ENCODE peak calls at places on chromosomes 13 and 19, in nine cellular contexts. X, V, Q, C, G, I, W, M and H are unnamed samples.

GRCh38 chr19:57068921-57069697 is 50.7 kb upstream of the USP29 start:
- DNase-seq in X (no peak), V (no peak), Q (no peak), C (no peak), G (peak), I (no peak), W (no peak), M (no peak), H (no peak)

GRCh38 chr13:27053902-27054595 is 117.6 kb downstream of the USP12 start:
- DNase-seq in X (peak), V (no peak), Q (no peak), C (peak), G (no peak), I (no peak), W (no peak), M (no peak), H (no peak)

GRCh38 chr19:33806434-33806881 is 9.8 kb downstream of the KCTD15 start:
- DNase-seq in X (no peak), V (peak), Q (no peak), C (no peak), G (no peak), I (no peak), W (no peak), M (no peak), H (no peak)

GRCh38 chr13:29589234-29589633 is 6.3 kb downstream of the SLC7A1 start:
- DNase-seq in X (no peak), V (no peak), Q (no peak), C (no peak), G (no peak), I (no peak), W (no peak), M (no peak), H (no peak)

GRCh38 chr19:47109177-47109540 is 4.4 kb downstream of the ZC3H4 start:
- DNase-seq in X (no peak), V (no peak), Q (no peak), C (no peak), G (no peak), I (no peak), W (no peak), M (no peak), H (no peak)

GRCh38 chr19:45474941-45475516 is 7.2 kb downstream of the FOSB start:
- DNase-seq in X (peak), V (no peak), Q (no peak), C (no peak), G (no peak), I (no peak), W (no peak), M (no peak), H (peak)

GRCh38 chr19:18789883-18790565 is 1.1 kb downstream of the COMP start:
- DNase-seq in X (peak), V (no peak), Q (no peak), C (no peak), G (peak), I (no peak), W (no peak), M (no peak), H (no peak)

GRCh38 chr13:100644328-100644727 is 30.3 kb downstream of the TMTC4 start:
- DNase-seq in X (peak), V (no peak), Q (no peak), C (no peak), G (no peak), I (no peak), W (no peak), M (no peak), H (no peak)

GRCh38 chr19:6412111-6412999 is 12.3 kb downstream of the KHSRP start:
- DNase-seq in X (peak), V (no peak), Q (peak), C (no peak), G (peak), I (peak), W (no peak), M (no peak), H (no peak)

GRCh38 chr19:24029941-24030636 is 56.9 kb upstream of the ZNF254 start:
- DNase-seq in X (no peak), V (no peak), Q (no peak), C (no peak), G (peak), I (no peak), W (no peak), M (no peak), H (no peak)

GRCh38 chr13:98345103-98345899 is 168.2 kb upstream of the RNF113B start:
- DNase-seq in X (peak), V (peak), Q (no peak), C (no peak), G (no peak), I (no peak), W (no peak), M (no peak), H (no peak)

GRCh38 chr19:19406878-19407639 is 1.6 kb downstream of the GATAD2A start:
- DNase-seq in X (peak), V (no peak), Q (no peak), C (no peak), G (no peak), I (peak), W (no peak), M (peak), H (no peak)

GRCh38 chr13:35994131-35994966 is 136.8 kb downstream of the DCLK1 start:
- DNase-seq in X (peak), V (peak), Q (no peak), C (peak), G (no peak), I (no peak), W (no peak), M (no peak), H (no peak)

GRCh38 chr13:101053694-101054093 is 362.6 kb downstream of the NALCN start:
- DNase-seq in X (no peak), V (no peak), Q (no peak), C (no peak), G (no peak), I (no peak), W (no peak), M (no peak), H (no peak)

GRCh38 chr19:47221080-47221841 is 9.7 kb downstream of the BBC3 start:
- DNase-seq in X (no peak), V (no peak), Q (no peak), C (no peak), G (no peak), I (no peak), W (no peak), M (no peak), H (no peak)

GRCh38 chr13:102587916-102588315 is 8.9 kb upstream of the TPP2 start:
- DNase-seq in X (peak), V (no peak), Q (no peak), C (no peak), G (no peak), I (no peak), W (no peak), M (no peak), H (no peak)

GRCh38 chr19:4009990-4010807 is 2.7 kb downstream of the PIAS4 start:
- DNase-seq in X (no peak), V (no peak), Q (no peak), C (no peak), G (no peak), I (no peak), W (no peak), M (no peak), H (no peak)

GRCh38 chr13:73861136-73861535 is 273.1 kb downstream of the KLF12 start:
- DNase-seq in X (no peak), V (no peak), Q (no peak), C (no peak), G (no peak), I (no peak), W (no peak), M (no peak), H (no peak)

GRCh38 chr19:29525901-29526729 is at the start of gene VSTM2B:
- DNase-seq in X (no peak), V (no peak), Q (no peak), C (no peak), G (peak), I (no peak), W (no peak), M (no peak), H (no peak)

GRCh38 chr19:18445252-18445948 is 7.5 kb upstream of the ISYNA1 start:
- DNase-seq in X (no peak), V (no peak), Q (no peak), C (no peak), G (no peak), I (no peak), W (no peak), M (no peak), H (no peak)

GRCh38 chr19:45498411-45499195 is at the start of gene PPM1N:
- DNase-seq in X (peak), V (no peak), Q (peak), C (no peak), G (peak), I (no peak), W (no peak), M (no peak), H (peak)

GRCh38 chr19:38723606-38724379 is 20.5 kb downstream of the CAPN12 start:
- DNase-seq in X (no peak), V (no peak), Q (no peak), C (no peak), G (no peak), I (no peak), W (no peak), M (no peak), H (no peak)

GRCh38 chr19:6453951-6454565 is 5.5 kb downstream of the SLC25A23 start:
- DNase-seq in X (no peak), V (no peak), Q (no peak), C (no peak), G (no peak), I (no peak), W (no peak), M (no peak), H (no peak)

GRCh38 chr13:76852991-76853390 is 33.2 kb downstream of the KCTD12 start:
- DNase-seq in X (peak), V (no peak), Q (no peak), C (no peak), G (no peak), I (no peak), W (no peak), M (no peak), H (no peak)

GRCh38 chr13:38418286-38418685 is 68.6 kb downstream of the UFM1 start:
- DNase-seq in X (no peak), V (no peak), Q (no peak), C (no peak), G (no peak), I (no peak), W (no peak), M (no peak), H (no peak)